ENCODE peak calls at places on chromosomes 5 and 9, in six cellular contexts. One of them, this sample, is unnamed. For H3K4me1 and H3K9me3, the result is how much of the 10 kb centered on the place peaks cover.

GRCh38 chr5:10333154-10334006 is 20.1 kb upstream of the MARCHF6 start:
- DNase-seq in lung: peak
- DNase-seq in CD8-positive, alpha-beta memory T cell: no peak
- DNase-seq in endodermal cell: peak
- DNase-seq in prostate gland: no peak
- DNase-seq in neuronal stem cell: no peak
- DNase-seq in this sample: no peak

GRCh38 chr5:169641253-169641652 is 4.2 kb downstream of the DOCK2 start:
- DNase-seq in endodermal cell: peak
- DNase-seq in lung: no peak
- DNase-seq in neuronal stem cell: no peak
- DNase-seq in prostate gland: no peak
- DNase-seq in CD8-positive, alpha-beta memory T cell: no peak
- DNase-seq in this sample: no peak

GRCh38 chr9:37999501-38000189 is 69.4 kb downstream of the SHB start:
- DNase-seq in neuronal stem cell: no peak
- DNase-seq in endodermal cell: no peak
- DNase-seq in CD8-positive, alpha-beta memory T cell: no peak
- DNase-seq in lung: no peak
- DNase-seq in prostate gland: no peak
- DNase-seq in this sample: no peak

GRCh38 chr5:5481206-5481605 is 58.7 kb downstream of the ICE1 start:
- DNase-seq in neuronal stem cell: no peak
- DNase-seq in endodermal cell: no peak
- DNase-seq in CD8-positive, alpha-beta memory T cell: peak
- DNase-seq in lung: no peak
- DNase-seq in prostate gland: no peak
- DNase-seq in this sample: no peak

GRCh38 chr5:61029456-61030162 is 84.6 kb downstream of the NDUFAF2 start:
- DNase-seq in lung: no peak
- DNase-seq in prostate gland: no peak
- DNase-seq in CD8-positive, alpha-beta memory T cell: no peak
- DNase-seq in neuronal stem cell: no peak
- DNase-seq in endodermal cell: no peak
- DNase-seq in this sample: no peak

GRCh38 chr9:9855503-9856078 is 757.2 kb downstream of the PTPRD start:
- DNase-seq in neuronal stem cell: no peak
- DNase-seq in lung: no peak
- DNase-seq in endodermal cell: peak
- DNase-seq in prostate gland: no peak
- DNase-seq in CD8-positive, alpha-beta memory T cell: no peak
- DNase-seq in this sample: no peak

GRCh38 chr9:95580812-95581761 is 64.3 kb upstream of the PTCH1 start:
- DNase-seq in prostate gland: peak
- DNase-seq in endodermal cell: peak
- DNase-seq in lung: no peak
- DNase-seq in CD8-positive, alpha-beta memory T cell: no peak
- DNase-seq in neuronal stem cell: no peak
- DNase-seq in this sample: no peak

GRCh38 chr9:128702445-128702948 is at the start of gene PKN3:
- DNase-seq in prostate gland: peak
- DNase-seq in endodermal cell: peak
- DNase-seq in lung: peak
- DNase-seq in CD8-positive, alpha-beta memory T cell: peak
- DNase-seq in neuronal stem cell: peak
- DNase-seq in this sample: peak

GRCh38 chr5:168528521-168529360 is at the start of gene FBLL1:
- DNase-seq in CD8-positive, alpha-beta memory T cell: no peak
- DNase-seq in neuronal stem cell: peak
- DNase-seq in lung: no peak
- DNase-seq in endodermal cell: peak
- DNase-seq in prostate gland: no peak
- DNase-seq in this sample: no peak

GRCh38 chr5:40578501-40579451 is 100.9 kb upstream of the PTGER4 start:
- DNase-seq in lung: no peak
- DNase-seq in neuronal stem cell: no peak
- DNase-seq in prostate gland: no peak
- DNase-seq in CD8-positive, alpha-beta memory T cell: no peak
- DNase-seq in endodermal cell: no peak
- DNase-seq in this sample: no peak

GRCh38 chr9:36191290-36191645 is 547 bp downstream of the CLTA start:
- DNase-seq in CD8-positive, alpha-beta memory T cell: peak
- DNase-seq in neuronal stem cell: no peak
- DNase-seq in endodermal cell: peak
- DNase-seq in prostate gland: no peak
- DNase-seq in lung: peak
- DNase-seq in this sample: peak
- H3K27ac ChIP-seq in CD8-positive, alpha-beta memory T cell: peak
- H3K27ac ChIP-seq in neuronal stem cell: no peak
- H3K27ac ChIP-seq in endodermal cell: peak
- H3K27ac ChIP-seq in prostate gland: peak
- H3K27ac ChIP-seq in lung: peak
- H3K27ac ChIP-seq in this sample: peak

DNA sequence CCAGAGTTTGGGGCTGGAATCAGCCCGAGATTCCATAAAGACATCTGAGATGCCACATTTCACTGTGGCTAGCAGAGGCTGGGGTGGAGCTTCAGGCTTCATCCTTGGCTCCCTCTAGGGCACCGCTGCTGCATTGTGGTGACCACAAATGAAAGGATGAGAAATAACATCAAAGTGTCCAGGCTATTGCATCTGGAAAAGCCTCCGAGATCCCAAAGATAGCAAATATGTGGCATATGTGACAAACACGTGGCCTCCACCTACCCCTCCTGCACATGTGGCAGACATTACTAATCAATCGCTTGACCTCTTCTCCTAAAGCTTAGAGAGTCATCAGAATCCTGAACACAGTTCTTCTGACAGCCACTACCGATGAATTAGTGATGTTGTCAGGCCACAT is 4.5 kb downstream of the SPARC start:
- DNase-seq in CD8-positive, alpha-beta memory T cell: no peak
- DNase-seq in lung: no peak
- DNase-seq in prostate gland: no peak
- DNase-seq in neuronal stem cell: no peak
- DNase-seq in endodermal cell: no peak
- DNase-seq in this sample: no peak
- H3K4me1 ChIP-seq in CD8-positive, alpha-beta memory T cell: under half
- H3K4me1 ChIP-seq in lung: under half
- H3K4me1 ChIP-seq in prostate gland: under half
- H3K4me1 ChIP-seq in neuronal stem cell: under half
- H3K4me1 ChIP-seq in endodermal cell: under half
- H3K4me1 ChIP-seq in this sample: under half

GRCh38 chr5:179271821-179272325 is 73.4 kb downstream of the ADAMTS2 start:
- DNase-seq in endodermal cell: peak
- DNase-seq in lung: no peak
- DNase-seq in neuronal stem cell: no peak
- DNase-seq in prostate gland: no peak
- DNase-seq in CD8-positive, alpha-beta memory T cell: no peak
- DNase-seq in this sample: no peak

GRCh38 chr5:179274321-179275315 is 70.6 kb downstream of the ADAMTS2 start:
- DNase-seq in prostate gland: no peak
- DNase-seq in CD8-positive, alpha-beta memory T cell: no peak
- DNase-seq in lung: no peak
- DNase-seq in neuronal stem cell: no peak
- DNase-seq in endodermal cell: no peak
- DNase-seq in this sample: no peak

GRCh38 chr5:179273441-179274145 is 71.7 kb downstream of the ADAMTS2 start:
- DNase-seq in lung: no peak
- DNase-seq in prostate gland: no peak
- DNase-seq in endodermal cell: no peak
- DNase-seq in neuronal stem cell: no peak
- DNase-seq in CD8-positive, alpha-beta memory T cell: no peak
- DNase-seq in this sample: no peak

GRCh38 chr5:179272326-179273073 is 72.8 kb downstream of the ADAMTS2 start:
- DNase-seq in prostate gland: no peak
- DNase-seq in neuronal stem cell: no peak
- DNase-seq in lung: no peak
- DNase-seq in CD8-positive, alpha-beta memory T cell: no peak
- DNase-seq in endodermal cell: peak
- DNase-seq in this sample: no peak

DNA sequence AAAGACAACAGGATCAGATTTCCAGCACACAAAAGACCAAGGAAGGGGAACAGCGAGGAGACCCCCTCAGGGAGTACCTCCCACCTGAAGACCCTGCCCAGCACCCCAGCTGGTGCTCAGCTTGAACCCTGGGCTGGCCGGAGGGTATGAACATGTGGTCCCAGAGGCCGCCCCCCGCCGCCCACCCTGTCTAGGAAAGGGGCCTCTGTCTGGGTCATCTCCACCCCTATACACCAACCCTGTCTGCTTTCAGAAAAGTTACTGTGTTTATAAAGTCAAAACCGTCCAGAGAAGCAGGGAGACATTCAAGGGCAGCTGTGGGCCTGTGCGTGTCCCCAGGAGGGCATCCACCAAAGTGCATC is 72.2 kb downstream of the ADAMTS2 start:
- DNase-seq in prostate gland: no peak
- DNase-seq in CD8-positive, alpha-beta memory T cell: no peak
- DNase-seq in endodermal cell: no peak
- DNase-seq in lung: no peak
- DNase-seq in neuronal stem cell: no peak
- DNase-seq in this sample: no peak
- H3K9me3 ChIP-seq in prostate gland: under half
- H3K9me3 ChIP-seq in CD8-positive, alpha-beta memory T cell: under half
- H3K9me3 ChIP-seq in endodermal cell: under half
- H3K9me3 ChIP-seq in lung: under half
- H3K9me3 ChIP-seq in neuronal stem cell: under half
- H3K9me3 ChIP-seq in this sample: under half

GRCh38 chr5:90097082-90097477 is 312.5 kb downstream of the CETN3 start:
- DNase-seq in lung: no peak
- DNase-seq in endodermal cell: no peak
- DNase-seq in neuronal stem cell: no peak
- DNase-seq in CD8-positive, alpha-beta memory T cell: no peak
- DNase-seq in prostate gland: no peak
- DNase-seq in this sample: no peak
- H3K27ac ChIP-seq in lung: no peak
- H3K27ac ChIP-seq in endodermal cell: no peak
- H3K27ac ChIP-seq in neuronal stem cell: no peak
- H3K27ac ChIP-seq in CD8-positive, alpha-beta memory T cell: no peak
- H3K27ac ChIP-seq in prostate gland: no peak
- H3K27ac ChIP-seq in this sample: no peak

GRCh38 chr9:136759436-136760325 is 1.6 kb upstream of the LCN8 start:
- DNase-seq in prostate gland: no peak
- DNase-seq in CD8-positive, alpha-beta memory T cell: no peak
- DNase-seq in neuronal stem cell: no peak
- DNase-seq in lung: no peak
- DNase-seq in endodermal cell: no peak
- DNase-seq in this sample: no peak
- H3K4me1 ChIP-seq in prostate gland: under half
- H3K4me1 ChIP-seq in CD8-positive, alpha-beta memory T cell: under half
- H3K4me1 ChIP-seq in neuronal stem cell: under half
- H3K4me1 ChIP-seq in lung: under half
- H3K4me1 ChIP-seq in endodermal cell: under half
- H3K4me1 ChIP-seq in this sample: under half

GRCh38 chr5:178368278-178368677 is 135.7 kb upstream of the PHYKPL start:
- DNase-seq in lung: no peak
- DNase-seq in prostate gland: no peak
- DNase-seq in CD8-positive, alpha-beta memory T cell: no peak
- DNase-seq in neuronal stem cell: no peak
- DNase-seq in endodermal cell: no peak
- DNase-seq in this sample: no peak
- H3K9me3 ChIP-seq in lung: under half
- H3K9me3 ChIP-seq in prostate gland: under half
- H3K9me3 ChIP-seq in CD8-positive, alpha-beta memory T cell: under half
- H3K9me3 ChIP-seq in neuronal stem cell: under half
- H3K9me3 ChIP-seq in endodermal cell: under half
- H3K9me3 ChIP-seq in this sample: under half

GRCh38 chr5:150318613-150319483 is 16.1 kb upstream of the ARSI start:
- DNase-seq in prostate gland: no peak
- DNase-seq in CD8-positive, alpha-beta memory T cell: no peak
- DNase-seq in neuronal stem cell: no peak
- DNase-seq in lung: no peak
- DNase-seq in endodermal cell: no peak
- DNase-seq in this sample: no peak
- H3K27ac ChIP-seq in prostate gland: no peak
- H3K27ac ChIP-seq in CD8-positive, alpha-beta memory T cell: no peak
- H3K27ac ChIP-seq in neuronal stem cell: peak
- H3K27ac ChIP-seq in lung: no peak
- H3K27ac ChIP-seq in endodermal cell: peak
- H3K27ac ChIP-seq in this sample: no peak

GRCh38 chr5:109695005-109695926 is 5.5 kb downstream of the MAN2A1 start:
- DNase-seq in neuronal stem cell: no peak
- DNase-seq in CD8-positive, alpha-beta memory T cell: no peak
- DNase-seq in endodermal cell: no peak
- DNase-seq in lung: no peak
- DNase-seq in prostate gland: no peak
- DNase-seq in this sample: no peak

GRCh38 chr5:109694451-109694891 is 4.7 kb downstream of the MAN2A1 start:
- DNase-seq in lung: no peak
- DNase-seq in neuronal stem cell: no peak
- DNase-seq in prostate gland: no peak
- DNase-seq in endodermal cell: no peak
- DNase-seq in CD8-positive, alpha-beta memory T cell: no peak
- DNase-seq in this sample: no peak

GRCh38 chr5:109693535-109694152 is 3.9 kb downstream of the MAN2A1 start:
- DNase-seq in endodermal cell: no peak
- DNase-seq in neuronal stem cell: no peak
- DNase-seq in lung: no peak
- DNase-seq in prostate gland: no peak
- DNase-seq in CD8-positive, alpha-beta memory T cell: no peak
- DNase-seq in this sample: no peak

GRCh38 chr5:109700516-109701174 is 10.9 kb downstream of the MAN2A1 start:
- DNase-seq in neuronal stem cell: no peak
- DNase-seq in endodermal cell: no peak
- DNase-seq in lung: no peak
- DNase-seq in prostate gland: no peak
- DNase-seq in CD8-positive, alpha-beta memory T cell: no peak
- DNase-seq in this sample: no peak

GRCh38 chr5:109697339-109697738 is 7.6 kb downstream of the MAN2A1 start:
- DNase-seq in endodermal cell: no peak
- DNase-seq in neuronal stem cell: no peak
- DNase-seq in CD8-positive, alpha-beta memory T cell: no peak
- DNase-seq in lung: no peak
- DNase-seq in prostate gland: no peak
- DNase-seq in this sample: no peak
- H3K4me1 ChIP-seq in endodermal cell: under half
- H3K4me1 ChIP-seq in neuronal stem cell: under half
- H3K4me1 ChIP-seq in CD8-positive, alpha-beta memory T cell: half or more
- H3K4me1 ChIP-seq in lung: under half
- H3K4me1 ChIP-seq in prostate gland: under half
- H3K4me1 ChIP-seq in this sample: under half

GRCh38 chr9:122474561-122474960 is 3.2 kb downstream of the OR1J1 start:
- DNase-seq in CD8-positive, alpha-beta memory T cell: no peak
- DNase-seq in lung: no peak
- DNase-seq in prostate gland: no peak
- DNase-seq in neuronal stem cell: no peak
- DNase-seq in endodermal cell: no peak
- DNase-seq in this sample: no peak
- H3K9me3 ChIP-seq in CD8-positive, alpha-beta memory T cell: under half
- H3K9me3 ChIP-seq in lung: under half
- H3K9me3 ChIP-seq in prostate gland: under half
- H3K9me3 ChIP-seq in neuronal stem cell: under half
- H3K9me3 ChIP-seq in endodermal cell: under half
- H3K9me3 ChIP-seq in this sample: under half